ENCODE peak calls at places on chromosomes 6 and 20, in six cellular contexts. E is cardiac muscle cell, Y is HFFc6, I is GM23248, H is T-helper 2 cell, M is NCI-H526 treated with DMSO at 0.1 percent for 48 hours. S is an unnamed sample.

GRCh38 chr20:61861858-61862257 is 203.8 kb downstream of the TAF4 start:
- DNase-seq in E (no peak), Y (no peak), I (no peak), H (no peak), M (no peak), S (no peak)

GRCh38 chr20:50277460-50278376 is 87.1 kb downstream of the CEBPB start:
- DNase-seq in E (no peak), Y (no peak), I (no peak), H (no peak), M (no peak), S (no peak)

GRCh38 chr6:84785676-84786075 is 21.3 kb upstream of the TBX18 start:
- DNase-seq in E (no peak), Y (no peak), I (peak), H (no peak), M (no peak), S (no peak)

GRCh38 chr6:21539621-21540100 is 53.9 kb upstream of the SOX4 start:
- DNase-seq in E (peak), Y (no peak), I (no peak), H (no peak), M (peak), S (peak)

GRCh38 chr20:48750941-48751620 is 76.7 kb downstream of the PREX1 start:
- DNase-seq in E (no peak), Y (no peak), I (no peak), H (peak), M (no peak), S (no peak)

GRCh38 chr6:87182321-87182720 is 27.0 kb downstream of the ZNF292 start:
- DNase-seq in E (no peak), Y (no peak), I (no peak), H (no peak), M (no peak), S (no peak)

GRCh38 chr6:165178056-165178455 is 131.3 kb downstream of the C6orf118 start:
- DNase-seq in E (no peak), Y (no peak), I (peak), H (no peak), M (no peak), S (no peak)

GRCh38 chr20:48866936-48867335 is 39.1 kb upstream of the PREX1 start:
- DNase-seq in E (peak), Y (no peak), I (no peak), H (no peak), M (no peak), S (no peak)

GRCh38 chr20:23332467-23332866 is 18.1 kb upstream of the NXT1 start:
- DNase-seq in E (no peak), Y (no peak), I (no peak), H (no peak), M (no peak), S (no peak)